ENCODE peak calls at places on chromosomes 1 and 21, in seven cellular contexts. M, E, Z, A, T, G and J are unnamed samples.

GRCh38 chr1:201538618-201539551 is at the start of gene NAV1:
- DNase-seq in M (peak; percentile 83), E (peak; percentile 38), Z (no peak), A (no peak), T (peak; percentile 77), G (no peak), J (no peak)

GRCh38 chr1:24420547-24420946 is 4.9 kb downstream of the NIPAL3 start:
- DNase-seq in M (no peak), E (no peak), Z (no peak), A (no peak), T (no peak), G (no peak), J (no peak)

GRCh38 chr1:241077386-241078147 is 279.4 kb downstream of the RGS7 start:
- DNase-seq in M (no peak), E (no peak), Z (no peak), A (no peak), T (no peak), G (no peak), J (no peak)

GRCh38 chr1:115060501-115060900 is 28.8 kb downstream of the TSPAN2 start:
- DNase-seq in M (no peak), E (no peak), Z (no peak), A (no peak), T (no peak), G (no peak), J (no peak)

GRCh38 chr1:8600336-8600735 is 217.1 kb downstream of the RERE start:
- DNase-seq in M (no peak), E (no peak), Z (no peak), A (no peak), T (no peak), G (no peak), J (no peak)

GRCh38 chr1:160423966-160424365 is 23.6 kb downstream of the VANGL2 start:
- DNase-seq in M (no peak), E (no peak), Z (no peak), A (no peak), T (no peak), G (no peak), J (no peak)

GRCh38 chr1:169879034-169879835 is 14.5 kb downstream of the SCYL3 start:
- DNase-seq in M (no peak), E (no peak), Z (no peak), A (no peak), T (no peak), G (no peak), J (no peak)

GRCh38 chr1:203440780-203441179 is 34.8 kb upstream of the PRELP start:
- DNase-seq in M (peak; percentile 84), E (peak; percentile 75), Z (no peak), A (peak; percentile 37), T (peak; percentile 78), G (no peak), J (no peak)

GRCh38 chr1:41641483-41641829 is 157.0 kb upstream of the EDN2 start:
- DNase-seq in M (no peak), E (no peak), Z (no peak), A (no peak), T (no peak), G (no peak), J (no peak)

GRCh38 chr1:170666661-170667060 is 2.7 kb downstream of the PRRX1 start:
- DNase-seq in M (peak; percentile 62), E (no peak), Z (no peak), A (no peak), T (no peak), G (no peak), J (no peak)

GRCh38 chr1:67716800-67717199 is 31.8 kb downstream of the GADD45A start:
- DNase-seq in M (no peak), E (no peak), Z (no peak), A (no peak), T (no peak), G (no peak), J (peak; percentile 53)

GRCh38 chr1:229445828-229446227 is 11.9 kb upstream of the ACTA1 start:
- DNase-seq in M (no peak), E (no peak), Z (no peak), A (no peak), T (no peak), G (no peak), J (no peak)

GRCh38 chr1:77545970-77546369 is 136.5 kb downstream of the ZZZ3 start:
- DNase-seq in M (no peak), E (no peak), Z (no peak), A (peak; percentile 90), T (no peak), G (no peak), J (no peak)

GRCh38 chr1:21926814-21927530 is 10.1 kb downstream of the HSPG2 start:
- DNase-seq in M (peak; percentile 90), E (no peak), Z (no peak), A (no peak), T (peak; percentile 77), G (no peak), J (no peak)

GRCh38 chr1:24694380-24694843 is 50.8 kb upstream of the CLIC4 start:
- DNase-seq in M (no peak), E (no peak), Z (no peak), A (no peak), T (peak; percentile 77), G (no peak), J (no peak)

GRCh38 chr1:92769856-92770255 is 15.1 kb downstream of the EVI5 start:
- DNase-seq in M (no peak), E (no peak), Z (no peak), A (no peak), T (no peak), G (no peak), J (no peak)

GRCh38 chr1:58824753-58825389 is 41.0 kb upstream of the JUN start:
- DNase-seq in M (no peak), E (peak; percentile 91), Z (no peak), A (no peak), T (peak; percentile 42), G (no peak), J (no peak)

GRCh38 chr1:58827298-58827697 is 43.5 kb upstream of the JUN start:
- DNase-seq in M (no peak), E (no peak), Z (no peak), A (no peak), T (no peak), G (no peak), J (no peak)

GRCh38 chr1:58829861-58830260 is 46.0 kb upstream of the JUN start:
- DNase-seq in M (no peak), E (no peak), Z (no peak), A (no peak), T (no peak), G (no peak), J (no peak)
- TF ChIP-seq CTCF in M (no peak), E (no peak), Z (no peak), A (no peak), T (no peak), G (no peak), J (no peak)

DNA sequence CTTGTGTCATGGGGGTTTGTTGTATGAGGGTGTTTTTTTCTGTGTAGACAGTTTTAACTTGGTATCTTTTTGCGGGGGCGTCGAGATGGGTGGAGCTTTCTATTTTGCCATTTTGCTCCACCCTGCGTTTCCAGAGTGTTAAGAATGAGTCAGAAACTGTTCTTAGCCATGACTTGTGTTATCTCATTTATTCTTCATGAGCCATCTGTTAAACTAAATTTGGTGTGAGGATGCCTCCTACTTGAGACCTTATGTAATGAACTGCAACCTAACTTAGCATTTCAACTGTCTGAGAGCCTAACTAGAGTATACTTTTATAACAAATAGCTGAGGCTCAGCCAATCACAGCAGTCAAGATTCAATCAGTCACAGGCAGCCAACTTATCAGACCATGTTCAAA is 1873.5 kb downstream of the NCAM2 start:
- DNase-seq in M (no peak), E (no peak), Z (no peak), A (no peak), T (no peak), G (no peak), J (no peak)
- TF ChIP-seq CTCF in M (no peak), E (no peak), Z (no peak), A (no peak), T (no peak), G (no peak), J (no peak)

DNA sequence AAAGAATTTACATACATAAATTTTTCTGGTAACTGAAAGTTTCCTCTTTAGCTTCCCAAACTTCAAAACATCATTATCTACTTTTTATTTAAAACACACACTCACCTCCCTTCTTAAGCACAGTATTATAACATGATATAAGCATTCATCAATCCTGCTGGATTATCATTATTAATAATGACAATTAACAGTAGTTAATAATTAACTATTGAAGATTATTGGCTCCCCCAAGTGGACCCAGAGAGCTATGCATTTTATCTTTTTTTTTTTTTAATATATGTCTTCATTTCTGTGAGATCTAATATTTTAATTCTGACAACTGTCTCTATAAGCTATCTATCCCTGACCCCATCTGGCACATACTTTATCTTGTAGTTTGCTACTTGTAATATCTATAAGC is 252.1 kb upstream of the CACYBP start:
- DNase-seq in M (no peak), E (no peak), Z (no peak), A (no peak), T (no peak), G (no peak), J (no peak)
- TF ChIP-seq CTCF in M (no peak), E (no peak), Z (no peak), A (no peak), T (no peak), G (no peak), J (peak; percentile 52)

GRCh38 chr1:63064135-63064534 is 258.2 kb upstream of the FOXD3 start:
- DNase-seq in M (no peak), E (no peak), Z (no peak), A (no peak), T (no peak), G (no peak), J (no peak)

GRCh38 chr1:63069214-63069613 is 253.2 kb upstream of the FOXD3 start:
- DNase-seq in M (no peak), E (no peak), Z (no peak), A (no peak), T (no peak), G (no peak), J (no peak)

GRCh38 chr1:63068626-63069025 is 253.7 kb upstream of the FOXD3 start:
- DNase-seq in M (no peak), E (no peak), Z (no peak), A (no peak), T (no peak), G (no peak), J (peak; percentile 1)

GRCh38 chr1:63063367-63063766 is 259.0 kb upstream of the FOXD3 start:
- DNase-seq in M (no peak), E (no peak), Z (no peak), A (no peak), T (no peak), G (no peak), J (no peak)
- TF ChIP-seq CTCF in M (no peak), E (no peak), Z (no peak), A (no peak), T (no peak), G (no peak), J (no peak)

DNA sequence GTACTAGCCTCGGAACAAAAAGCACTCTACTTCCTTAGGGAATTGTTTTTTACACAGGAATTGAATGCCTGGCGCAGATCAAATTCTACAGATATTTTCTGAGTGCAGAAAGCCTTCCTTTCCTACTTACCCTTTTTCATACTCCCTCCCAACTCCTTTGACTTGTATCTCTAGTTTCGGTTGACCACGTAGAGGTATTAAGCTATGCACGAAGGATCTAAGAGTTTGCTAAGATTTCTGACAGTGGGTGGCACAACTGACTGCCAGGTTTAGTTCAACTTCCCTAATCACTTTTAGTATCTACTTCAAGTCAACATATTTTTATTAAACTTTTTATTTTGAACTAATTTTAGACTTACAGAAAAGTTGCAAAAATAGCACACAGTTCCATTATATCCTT is 5.0 kb downstream of the TOR1AIP2 start:
- DNase-seq in M (no peak), E (no peak), Z (no peak), A (no peak), T (no peak), G (no peak), J (no peak)
- TF ChIP-seq CTCF in M (no peak), E (no peak), Z (no peak), A (no peak), T (no peak), G (no peak), J (no peak)